ENCODE peak calls at places on chromosomes 13 and 19, in eight cellular contexts. Q is MM.1S, Y is heart right ventricle, T is foreskin fibroblast, Z is astrocyte of the spinal cord, U is pancreas, G is dorsolateral prefrontal cortex, W is neural progenitor cell. F is an unnamed sample.

GRCh38 chr13:22926176-22927007 is 254.4 kb upstream of the SGCG start:
- DNase-seq in Y (peak), G (no peak), U (no peak), Q (no peak), Z (no peak), T (peak), W (peak), F (peak)

GRCh38 chr19:13835791-13836723 is 40.8 kb downstream of the ZSWIM4 start:
- DNase-seq in Z (peak), G (no peak), Y (peak), T (peak), U (no peak), Q (no peak), W (no peak), F (no peak)

GRCh38 chr13:101516262-101516661 is 63.8 kb downstream of the ITGBL1 start:
- DNase-seq in Q (no peak), U (no peak), T (no peak), Z (no peak), W (no peak), G (no peak), Y (no peak), F (no peak)

GRCh38 chr19:56142087-56142787 is 1.1 kb downstream of the ZNF444 start:
- DNase-seq in U (peak), G (no peak), Q (no peak), Y (no peak), Z (no peak), W (no peak), T (no peak), F (no peak)

GRCh38 chr19:1264801-1265610 is 4.1 kb upstream of the CIRBP start:
- DNase-seq in Y (peak), T (peak), Q (no peak), G (no peak), Z (peak), W (peak), U (peak), F (peak)

GRCh38 chr19:30102239-30102638 is 160.2 kb downstream of the URI1 start:
- DNase-seq in U (no peak), Y (no peak), Q (no peak), W (no peak), T (no peak), Z (no peak), G (peak), F (no peak)

GRCh38 chr19:653425-653824 is 9.6 kb downstream of the RNF126 start:
- DNase-seq in Q (no peak), Z (no peak), G (no peak), T (no peak), Y (peak), U (no peak), W (no peak), F (no peak)

GRCh38 chr19:13507053-13507611 is 853 bp upstream of the CACNA1A start:
- DNase-seq in Z (no peak), G (no peak), Q (no peak), T (peak), Y (no peak), U (no peak), W (peak), F (peak)

GRCh38 chr13:26061947-26062346 is 10.1 kb upstream of the SHISA2 start:
- DNase-seq in U (no peak), G (no peak), W (no peak), Y (no peak), T (peak), Q (no peak), Z (peak), F (peak)

GRCh38 chr13:33490461-33491327 is 205.1 kb upstream of the STARD13 start:
- DNase-seq in G (no peak), Z (no peak), U (no peak), T (peak), W (peak), Q (no peak), Y (no peak), F (peak)

GRCh38 chr13:51763486-51763885 is 40.5 kb downstream of the DHRS12 start:
- DNase-seq in U (no peak), Y (no peak), Z (no peak), T (no peak), Q (no peak), W (no peak), G (no peak), F (no peak)

GRCh38 chr19:8046569-8047165 is 5.9 kb upstream of the CCL25 start:
- DNase-seq in Z (no peak), Q (peak), G (no peak), Y (no peak), T (no peak), W (no peak), U (no peak), F (no peak)

DNA sequence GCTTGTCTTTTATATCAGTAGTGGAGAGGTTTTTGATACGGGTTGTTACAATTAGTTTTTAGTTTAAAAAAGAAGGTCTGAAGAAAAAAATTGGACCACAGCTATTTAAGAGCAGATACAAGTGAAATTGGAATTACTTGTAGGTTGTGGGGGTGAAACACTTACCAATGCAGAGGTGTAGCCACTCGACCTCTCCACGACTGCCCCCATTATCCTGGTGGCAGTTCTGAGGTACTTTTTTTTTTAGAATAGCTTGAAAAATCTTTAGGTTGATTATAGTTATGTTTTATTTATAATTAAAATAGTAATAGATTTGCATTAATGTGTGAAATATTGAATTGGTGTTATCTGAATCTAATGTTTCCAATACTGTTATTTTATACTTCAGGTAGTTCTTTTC is 60.7 kb downstream of the PAN3 start:
- DNase-seq in Z (no peak), U (no peak), W (no peak), Y (no peak), G (no peak), Q (no peak), T (no peak), F (no peak)
- TF ChIP-seq CTCF in Z (no peak), U (peak), W (no peak), Y (no peak), G (no peak), Q (no peak), T (no peak), F (peak)

GRCh38 chr13:27381601-27382000 is 42.8 kb upstream of the GTF3A start:
- DNase-seq in T (no peak), G (no peak), Y (no peak), Q (no peak), W (no peak), U (no peak), Z (no peak), F (no peak)
- H3K4me3 ChIP-seq in T (no peak), G (no peak), Y (no peak), Q (no peak), W (no peak), U (no peak), Z (no peak), F (no peak)

DNA sequence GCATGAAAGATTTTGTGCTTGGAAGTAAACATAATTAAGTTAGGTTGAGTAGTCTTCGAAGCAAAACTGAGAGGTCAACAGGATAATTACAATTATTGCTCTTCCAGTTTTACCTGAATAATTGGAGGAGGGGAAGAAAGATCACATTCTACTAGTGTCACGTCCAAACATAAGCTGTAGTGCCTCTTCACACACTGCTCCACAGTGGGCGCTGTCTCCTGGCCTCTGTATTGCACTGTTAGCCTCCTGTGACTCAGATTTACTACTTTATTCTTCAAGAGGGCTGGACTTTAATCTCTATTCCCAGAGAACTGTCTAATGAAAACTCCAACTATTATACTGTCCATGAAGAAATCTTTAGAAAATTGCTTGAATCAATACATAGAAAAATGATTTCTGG is 62.9 kb downstream of the TRPC4 start:
- DNase-seq in Q (no peak), U (no peak), T (no peak), W (no peak), G (no peak), Y (no peak), Z (no peak), F (no peak)
- TF ChIP-seq CTCF in Q (no peak), U (no peak), T (no peak), W (peak), G (no peak), Y (no peak), Z (no peak), F (peak)

GRCh38 chr19:35534803-35535480 is 1.7 kb downstream of the GAPDHS start:
- DNase-seq in Q (no peak), T (no peak), Z (no peak), Y (no peak), U (no peak), G (no peak), W (no peak), F (no peak)

GRCh38 chr19:35533201-35533821 is at the start of gene GAPDHS:
- DNase-seq in Q (no peak), Z (no peak), Y (no peak), W (no peak), U (no peak), T (peak), G (no peak), F (no peak)

GRCh38 chr19:35531291-35531690 is 2.0 kb upstream of the GAPDHS start:
- DNase-seq in Z (no peak), G (no peak), Q (no peak), W (peak), T (no peak), U (no peak), Y (no peak), F (no peak)

GRCh38 chr19:35529241-35530218 is 1.4 kb upstream of the SBSN start:
- DNase-seq in U (no peak), Z (no peak), T (no peak), G (no peak), Q (no peak), W (no peak), Y (no peak), F (no peak)

DNA sequence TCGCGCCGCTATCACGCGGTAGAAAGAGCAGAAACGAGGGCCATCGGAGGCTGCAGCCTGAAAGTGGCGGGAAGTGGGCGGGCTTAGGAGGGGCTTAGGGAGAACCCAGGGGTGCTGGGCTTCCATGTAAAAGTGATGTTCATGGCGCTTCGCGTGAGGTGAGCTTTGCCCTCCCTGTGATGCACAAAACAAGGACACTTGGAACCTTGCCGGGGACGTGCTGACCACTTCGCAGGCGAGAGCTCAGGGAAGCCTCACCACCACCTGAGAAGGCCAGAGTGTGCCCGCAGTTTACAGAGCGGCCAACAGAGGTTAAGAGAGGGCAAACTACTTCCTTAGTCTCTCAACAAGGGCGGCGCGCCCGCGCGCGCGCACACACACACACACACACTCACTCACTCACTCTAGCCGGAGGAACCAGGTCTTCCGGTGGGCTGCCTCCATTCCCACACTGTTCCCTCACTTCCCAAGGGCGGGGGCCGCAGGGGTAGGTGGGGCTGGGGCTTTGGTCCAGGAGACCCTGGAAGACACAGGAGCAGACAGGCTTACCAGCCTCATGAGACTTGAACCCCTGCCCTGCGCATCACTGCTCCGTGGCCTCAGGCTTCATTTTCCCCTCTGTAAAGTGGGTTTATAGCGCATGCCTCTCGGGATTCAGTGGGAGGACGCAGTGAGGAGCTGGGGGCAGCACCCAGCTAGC is 716 bp downstream of the GAPDHS start:
- DNase-seq in W (peak), Y (peak), U (no peak), Z (no peak), T (peak), G (no peak), Q (no peak), F (peak)
- H3K4me3 ChIP-seq in W (no peak), Y (no peak), U (no peak), Z (no peak), T (peak), G (no peak), Q (no peak), F (no peak)

DNA sequence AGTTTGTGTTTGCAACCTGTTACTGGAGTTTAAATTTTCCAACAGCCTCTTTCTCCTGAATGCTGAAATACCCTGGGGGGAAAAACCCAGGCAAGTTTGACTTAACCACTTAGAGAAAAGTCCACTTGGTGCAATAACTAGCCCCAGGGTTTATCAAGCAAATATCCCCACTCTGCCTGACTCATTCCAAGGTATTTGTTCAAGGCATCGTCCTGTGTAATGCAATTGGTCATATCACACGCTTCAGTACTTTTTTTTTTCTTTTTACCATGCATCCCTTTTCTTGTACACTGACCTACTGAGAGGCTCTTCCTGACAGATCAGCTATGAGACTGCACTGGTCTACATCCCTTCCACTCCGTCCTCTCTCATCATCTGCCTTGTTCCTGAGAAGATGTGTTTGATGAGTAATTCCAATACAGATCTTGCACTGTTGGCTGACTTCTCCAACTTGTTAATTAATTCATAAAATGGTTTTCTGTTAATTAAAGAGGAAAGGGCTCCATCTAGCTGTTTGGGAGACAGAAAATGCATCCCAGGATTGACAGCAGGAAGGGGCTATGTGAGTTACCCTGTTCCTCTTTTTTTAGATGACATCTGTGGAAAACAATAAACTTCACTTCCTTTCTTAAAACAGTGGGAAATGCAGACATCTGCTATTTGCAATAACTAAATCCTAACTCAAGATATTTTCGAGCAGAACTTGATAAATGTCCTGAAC is 212.6 kb upstream of the IRS2 start:
- DNase-seq in T (peak), Y (no peak), G (no peak), Z (peak), U (no peak), W (no peak), Q (no peak), F (peak)
- TF ChIP-seq CTCF in T (no peak), Y (no peak), G (no peak), Z (peak), U (no peak), W (no peak), Q (no peak), F (no peak)

GRCh38 chr13:112078216-112078615 is 11.3 kb downstream of the SOX1 start:
- DNase-seq in Z (no peak), U (no peak), W (peak), G (no peak), T (no peak), Y (no peak), Q (no peak), F (no peak)
- H3K4me3 ChIP-seq in Z (no peak), U (no peak), W (peak), G (no peak), T (no peak), Y (no peak), Q (no peak), F (no peak)

DNA sequence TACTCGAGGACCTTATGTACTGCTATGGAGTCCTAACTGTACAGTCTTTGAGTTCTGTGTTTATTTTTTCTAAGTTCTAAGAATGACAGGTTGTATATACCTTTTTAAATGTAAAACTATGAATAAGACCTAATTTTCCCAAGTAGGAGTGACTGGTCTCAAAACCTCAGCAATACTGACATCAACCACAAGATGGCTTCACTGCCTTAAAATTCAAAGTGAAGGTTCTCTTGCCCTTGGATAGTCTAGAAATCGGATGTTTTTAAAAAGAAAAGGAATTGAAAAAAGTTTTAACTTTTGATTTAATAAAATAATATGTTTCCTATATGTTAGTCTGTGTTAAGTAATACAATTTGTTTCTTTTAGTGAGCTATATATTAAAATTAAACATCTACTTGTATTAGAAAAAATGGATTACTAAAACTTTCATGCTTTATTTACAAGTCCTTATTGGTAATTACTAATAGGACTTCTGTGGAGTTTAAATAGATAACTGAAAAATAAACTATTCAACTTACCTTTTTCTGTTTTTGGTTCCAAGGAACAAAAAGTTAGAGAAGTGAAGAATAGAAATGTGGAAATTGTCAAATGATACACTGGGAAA is 52.0 kb downstream of the TDRD3 start:
- DNase-seq in G (no peak), Y (no peak), U (peak), Z (peak), W (peak), Q (no peak), T (peak), F (peak)
- TF ChIP-seq CTCF in G (peak), Y (peak), U (peak), Z (peak), W (peak), Q (peak), T (peak), F (peak)

GRCh38 chr13:93244141-93244917 is 17.7 kb downstream of the GPC6 start:
- DNase-seq in Y (no peak), G (no peak), W (peak), Z (peak), T (peak), Q (peak), U (no peak), F (peak)
- H3K4me3 ChIP-seq in Y (no peak), G (peak), W (peak), Z (peak), T (peak), Q (peak), U (no peak), F (peak)

F was measured in fibroblast of the aortic adventitia.